ENCODE peak calls at places on chromosomes 4 and X, in six cellular contexts. S is brain microvascular endothelial cell, K is heart right ventricle, G is A673, M is tibial artery, Q is IMR-90. N is an unnamed sample.

GRCh38 chr4:124632439-124632838 is 80.1 kb downstream of the ANKRD50 start:
- DNase-seq in Q (no peak), S (no peak), K (no peak), G (no peak), M (no peak), N (no peak)

GRCh38 chr4:121939690-121940089 is 12.2 kb downstream of the TRPC3 start:
- DNase-seq in M (no peak), S (no peak), G (no peak), Q (peak; percentile 12), K (peak; percentile 21), N (no peak)

GRCh38 chrX:69232945-69233344 is 67.7 kb upstream of the PJA1 start:
- DNase-seq in M (no peak), K (no peak), G (peak; percentile 88), Q (no peak), S (no peak), N (no peak)

GRCh38 chr4:32985256-32985655 is 2265.1 kb downstream of the PCDH7 start:
- DNase-seq in K (no peak), M (no peak), S (peak; percentile 20), Q (no peak), G (peak; percentile 2), N (no peak)

GRCh38 chrX:41333744-41333993 is 293 bp upstream of the DDX3X start:
- DNase-seq in G (peak; percentile 93), K (peak; percentile 69), S (peak; percentile 77), M (peak; percentile 51), Q (peak; percentile 90), N (peak; percentile 92)

GRCh38 chr4:137677851-137678250 is 145.6 kb upstream of the PCDH18 start:
- DNase-seq in M (no peak), S (no peak), Q (peak; percentile 85), G (no peak), K (no peak), N (no peak)

GRCh38 chr4:186942745-186943606 is 219.3 kb upstream of the FAT1 start:
- DNase-seq in Q (peak; percentile 73), G (peak; percentile 64), K (peak; percentile 36), S (no peak), M (no peak), N (no peak)

GRCh38 chrX:67612231-67612630 is 68.4 kb downstream of the AR start:
- DNase-seq in S (no peak), K (no peak), G (no peak), Q (peak; percentile 32), M (no peak), N (no peak)

GRCh38 chr4:75708218-75708691 is 16.1 kb upstream of the USO1 start:
- DNase-seq in S (no peak), Q (no peak), G (no peak), M (no peak), K (no peak), N (peak; percentile 41)

GRCh38 chr4:155707251-155707650 is 40.6 kb downstream of the GUCY1A1 start:
- DNase-seq in M (no peak), K (no peak), G (no peak), Q (no peak), S (no peak), N (no peak)

GRCh38 chr4:12633058-12633651 is 851.0 kb downstream of the RAB28 start:
- DNase-seq in M (peak; percentile 71), G (peak; percentile 70), K (peak; percentile 69), S (peak; percentile 69), Q (peak; percentile 48), N (peak; percentile 82)

GRCh38 chr4:75211422-75211821 is 278.5 kb downstream of the PARM1 start:
- DNase-seq in K (no peak), Q (no peak), S (no peak), G (no peak), M (no peak), N (no peak)

GRCh38 chr4:3702551-3703221 is 63.5 kb upstream of the ADRA2C start:
- DNase-seq in G (no peak), Q (no peak), S (no peak), M (no peak), K (no peak), N (no peak)

GRCh38 chr4:56786955-56787354 is 34.5 kb downstream of the SPINK2 start:
- DNase-seq in S (peak; percentile 82), Q (peak; percentile 96), M (no peak), G (no peak), K (peak; percentile 66), N (no peak)

GRCh38 chrX:56794831-56795230 is 65.8 kb downstream of the NBDY start:
- DNase-seq in K (no peak), M (no peak), Q (no peak), S (no peak), G (no peak), N (no peak)

GRCh38 chr4:87211249-87211952 is 9.0 kb downstream of the KLHL8 start:
- DNase-seq in M (no peak), S (no peak), K (no peak), G (no peak), Q (no peak), N (no peak)

GRCh38 chr4:42519803-42520417 is 122.6 kb downstream of the SHISA3 start:
- DNase-seq in M (peak; percentile 30), Q (peak; percentile 48), G (peak; percentile 63), K (peak; percentile 51), S (peak; percentile 47), N (peak; percentile 72)

GRCh38 chr4:71680706-71681105 is 103.2 kb downstream of the GC start:
- DNase-seq in Q (no peak), M (no peak), K (no peak), S (no peak), G (no peak), N (no peak)

DNA sequence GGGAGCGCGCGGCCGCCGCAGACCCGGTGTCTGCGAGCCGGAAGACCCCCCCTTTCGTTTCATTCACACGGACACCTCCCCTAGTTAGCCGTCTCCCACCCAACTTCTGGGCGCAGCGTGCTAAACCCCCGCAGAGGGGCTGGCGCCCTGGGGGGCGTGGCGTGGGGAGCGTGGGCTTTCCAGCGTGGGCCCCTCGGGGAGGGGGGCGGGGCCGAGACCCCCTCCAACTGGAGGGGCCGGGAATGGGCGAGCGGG is 1.1 kb downstream of the FHDC1 start:
- DNase-seq in K (no peak), G (no peak), M (no peak), S (no peak), Q (no peak), N (no peak)
- H3K4me3 ChIP-seq in K (peak overlapping the region; percentile 52), G (peak overlapping the region; percentile 61), M (peak overlapping the region; percentile 70), S (peak overlapping the region; percentile 57), Q (peak overlapping the region; percentile 45), N (peak overlapping the region; percentile 45)

DNA sequence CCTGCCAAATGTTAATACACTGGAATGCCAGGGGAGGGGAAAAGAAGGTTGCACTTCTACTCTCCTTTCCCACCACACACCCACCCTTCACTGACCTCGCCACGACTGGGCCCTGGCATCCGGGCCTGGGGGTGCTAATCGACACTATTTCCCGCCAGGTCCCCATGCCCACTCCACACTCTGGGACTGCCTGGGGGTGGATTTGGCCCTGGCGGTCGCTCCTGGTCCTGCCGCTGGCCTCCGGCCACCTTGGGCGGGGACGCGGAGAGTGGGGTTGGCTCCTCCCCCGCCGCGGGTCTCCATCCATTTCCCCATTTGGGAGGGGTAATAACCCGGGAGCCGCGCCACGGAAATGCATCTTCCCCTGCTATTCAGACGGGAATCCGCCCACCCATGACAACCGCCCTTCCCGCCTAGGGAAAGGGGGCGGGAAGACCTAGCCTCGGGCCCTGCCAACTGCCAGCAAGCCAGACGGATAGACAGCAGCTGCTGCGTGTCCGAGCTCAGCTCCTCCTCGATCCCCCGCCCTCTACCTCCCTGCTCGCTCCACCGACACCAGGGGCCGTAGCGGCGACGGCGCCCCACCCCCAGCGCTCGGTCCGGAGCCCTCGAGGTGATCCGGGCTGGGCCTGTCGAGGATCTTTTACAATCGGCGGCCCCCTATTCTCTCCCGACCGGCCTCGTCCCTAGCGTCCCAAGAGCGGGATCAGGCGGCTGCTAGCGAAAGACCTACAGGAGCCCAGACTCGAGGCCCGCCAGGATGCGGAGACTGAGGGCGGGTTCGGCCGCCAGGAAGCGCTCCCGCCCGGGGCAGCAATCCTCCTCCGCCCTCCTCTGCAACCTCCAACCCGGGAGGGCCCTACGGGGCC is 78.0 kb downstream of the RLIM start:
- DNase-seq in G (peak; percentile 91), M (peak; percentile 80), Q (peak; percentile 83), K (peak; percentile 89), S (peak; percentile 53), N (peak; percentile 54)
- TF ChIP-seq CTCF in G (no peak), M (peak; percentile 61), Q (peak; percentile 37), K (peak; percentile 20), S (peak; percentile 54), N (no peak)

GRCh38 chrX:21700967-21701366 is 42.8 kb upstream of the KLHL34 start:
- DNase-seq in M (no peak), G (no peak), K (no peak), Q (no peak), S (no peak), N (no peak)
- H3K4me3 ChIP-seq in M (no peak overlapping the region), G (no peak overlapping the region), K (no peak overlapping the region), Q (no peak overlapping the region), S (no peak overlapping the region), N (no peak overlapping the region)

DNA sequence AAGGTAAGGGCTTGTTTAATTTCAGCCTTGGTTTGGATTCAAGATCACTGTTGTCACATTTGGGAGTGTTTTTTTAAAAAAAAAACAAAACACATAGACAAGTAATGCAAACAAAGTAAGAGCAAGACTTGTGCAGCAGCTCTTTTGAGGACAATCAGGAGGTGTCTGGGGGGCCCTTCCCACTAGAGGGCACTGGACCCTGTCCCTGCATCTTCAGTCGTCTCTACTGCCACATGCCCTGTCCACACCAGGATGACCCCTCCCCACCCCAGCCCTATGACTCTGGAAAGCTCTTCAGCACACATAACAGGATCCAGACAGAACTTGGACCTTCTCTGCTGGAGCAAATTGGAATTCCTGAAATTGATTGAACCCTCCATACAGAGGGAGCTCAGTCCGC is 71.0 kb downstream of the USP46 start:
- DNase-seq in Q (peak; percentile 13), K (peak; percentile 51), M (no peak), G (no peak), S (peak; percentile 44), N (peak; percentile 49)
- TF ChIP-seq CTCF in Q (peak; percentile 42), K (peak; percentile 59), M (peak; percentile 21), G (peak; percentile 36), S (peak; percentile 76), N (peak; percentile 61)

DNA sequence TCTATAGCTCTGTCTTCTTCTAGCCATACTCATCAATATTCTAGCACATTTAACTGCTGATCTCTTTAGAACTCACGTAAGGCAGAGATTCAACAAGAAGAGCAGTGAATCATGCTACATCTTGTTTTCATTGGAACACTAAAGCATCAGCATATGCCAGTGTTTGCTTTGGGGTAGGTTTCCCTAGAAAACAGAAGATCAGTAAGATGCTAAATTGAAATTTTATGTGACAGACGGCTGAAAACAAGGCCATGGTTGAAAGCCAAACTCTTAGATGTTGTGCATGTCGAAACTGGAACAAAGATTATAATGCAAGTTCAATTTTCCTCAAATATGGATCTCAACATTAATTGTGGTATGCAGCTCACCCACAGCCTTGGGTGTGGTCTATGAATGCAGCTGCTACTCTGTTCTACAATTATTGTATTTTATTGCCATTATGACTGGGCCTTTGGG is 107.6 kb downstream of the PDLIM5 start:
- DNase-seq in K (no peak), G (no peak), S (peak; percentile 41), M (no peak), Q (peak; percentile 39), N (no peak)
- H3K4me3 ChIP-seq in K (no peak overlapping the region), G (no peak overlapping the region), S (no peak overlapping the region), M (no peak overlapping the region), Q (no peak overlapping the region), N (no peak overlapping the region)

N was measured in GM12865.